ENCODE peak calls at places on chromosomes 13 and 19, in five cellular contexts. M is BJ; X is IMR-90; J is stimulated activated CD4-positive, alpha-beta T cell treated with anti-CD3 and anti-CD28 coated beads, Interleukin-12 subunit alpha, Interleukin-12 subunit beta, amount 100 ng/mL, for 4 hours; B is effector memory CD4-positive, alpha-beta T cell. Z is an unnamed sample.

GRCh38 chr19:28239270-28239669 is 973.7 kb downstream of the UQCRFS1 start:
- DNase-seq in M (no peak), X (no peak), J (no peak), B (no peak), Z (peak)

GRCh38 chr13:99601535-99601934 is 100.3 kb downstream of the TM9SF2 start:
- DNase-seq in M (no peak), X (no peak), J (no peak), B (no peak), Z (no peak)

GRCh38 chr19:7366701-7367420 is 18.1 kb downstream of the ARHGEF18 start:
- DNase-seq in M (no peak), X (peak), J (no peak), B (no peak), Z (no peak)

GRCh38 chr19:55000761-55001160 is 34.6 kb downstream of the NLRP2 start:
- DNase-seq in M (no peak), X (no peak), J (no peak), B (no peak), Z (no peak)

GRCh38 chr13:68810660-68811059 is 1297.0 kb upstream of the ATXN8OS start:
- DNase-seq in M (no peak), X (no peak), J (no peak), B (no peak), Z (no peak)

GRCh38 chr19:5186293-5187050 is 154.1 kb downstream of the PTPRS start:
- DNase-seq in M (peak), X (peak), J (no peak), B (no peak), Z (no peak)

GRCh38 chr13:70457474-70457873 is 349.2 kb upstream of the KLHL1 start:
- DNase-seq in M (no peak), X (no peak), J (no peak), B (no peak), Z (no peak)

GRCh38 chr13:45490068-45490467 is 25.3 kb downstream of the COG3 start:
- DNase-seq in M (no peak), X (no peak), J (no peak), B (no peak), Z (no peak)

GRCh38 chr19:35021016-35021415 is 9.3 kb upstream of the SCN1B start:
- DNase-seq in M (no peak), X (no peak), J (no peak), B (no peak), Z (no peak)

GRCh38 chr19:14871619-14872230 is 14.2 kb downstream of the OR7A17 start:
- DNase-seq in M (no peak), X (peak), J (no peak), B (no peak), Z (no peak)

GRCh38 chr13:45932172-45932571 is 80.6 kb upstream of the SIAH3 start:
- DNase-seq in M (no peak), X (no peak), J (no peak), B (no peak), Z (no peak)

GRCh38 chr19:9584073-9584833 is at the start of gene ZNF121:
- DNase-seq in M (no peak), X (peak), J (peak), B (peak), Z (peak)

GRCh38 chr13:49774376-49775005 is 18.0 kb downstream of the KPNA3 start:
- DNase-seq in M (no peak), X (no peak), J (no peak), B (no peak), Z (no peak)

GRCh38 chr19:35451278-35452096 is 3.4 kb downstream of the FFAR2 start:
- DNase-seq in M (no peak), X (no peak), J (no peak), B (no peak), Z (no peak)

GRCh38 chr19:12837225-12837624 is 1.1 kb upstream of the MAST1 start:
- DNase-seq in M (no peak), X (no peak), J (no peak), B (no peak), Z (no peak)

GRCh38 chr19:53624776-53625540 is 6.8 kb upstream of the DPRX start:
- DNase-seq in M (no peak), X (no peak), J (no peak), B (no peak), Z (no peak)

GRCh38 chr13:113592571-113592970 is 8.0 kb downstream of the TFDP1 start:
- DNase-seq in M (no peak), X (no peak), J (no peak), B (no peak), Z (no peak)

GRCh38 chr19:45306522-45307027 is 16.1 kb downstream of the CKM start:
- DNase-seq in M (no peak), X (no peak), J (no peak), B (no peak), Z (peak)